ENCODE peak calls at places on chromosomes 13 and 19, in five cellular contexts. One of them, this sample, is unnamed.

GRCh38 chr13:100491164-100491847 is 97.3 kb downstream of the GGACT start:
- DNase-seq in activated B cell treated with CpG ODN at 0.5 μM for 24 hours: no peak
- DNase-seq in progenitor cell of endocrine pancreas: no peak
- DNase-seq in CD8-positive, alpha-beta T cell: no peak
- DNase-seq in left ventricle myocardium inferior: peak; percentile 45
- DNase-seq in this sample: no peak

GRCh38 chr13:106599875-106600797 is 32.2 kb upstream of the ARGLU1 start:
- DNase-seq in activated B cell treated with CpG ODN at 0.5 μM for 24 hours: no peak
- DNase-seq in progenitor cell of endocrine pancreas: no peak
- DNase-seq in CD8-positive, alpha-beta T cell: no peak
- DNase-seq in left ventricle myocardium inferior: no peak
- DNase-seq in this sample: no peak

GRCh38 chr13:83325454-83325853 is 556.8 kb downstream of the SLITRK1 start:
- DNase-seq in activated B cell treated with CpG ODN at 0.5 μM for 24 hours: no peak
- DNase-seq in progenitor cell of endocrine pancreas: no peak
- DNase-seq in CD8-positive, alpha-beta T cell: no peak
- DNase-seq in left ventricle myocardium inferior: no peak
- DNase-seq in this sample: no peak

GRCh38 chr19:31892060-31892459 is 453.4 kb upstream of the ZNF507 start:
- DNase-seq in activated B cell treated with CpG ODN at 0.5 μM for 24 hours: no peak
- DNase-seq in progenitor cell of endocrine pancreas: no peak
- DNase-seq in CD8-positive, alpha-beta T cell: no peak
- DNase-seq in left ventricle myocardium inferior: no peak
- DNase-seq in this sample: no peak

GRCh38 chr19:54114340-54114826 is 1.1 kb downstream of the TFPT start:
- DNase-seq in activated B cell treated with CpG ODN at 0.5 μM for 24 hours: no peak
- DNase-seq in progenitor cell of endocrine pancreas: no peak
- DNase-seq in CD8-positive, alpha-beta T cell: peak; percentile 46
- DNase-seq in left ventricle myocardium inferior: no peak
- DNase-seq in this sample: no peak

GRCh38 chr19:16585808-16586476 is 13.7 kb upstream of the SLC35E1 start:
- DNase-seq in activated B cell treated with CpG ODN at 0.5 μM for 24 hours: peak; percentile 78
- DNase-seq in progenitor cell of endocrine pancreas: no peak
- DNase-seq in CD8-positive, alpha-beta T cell: no peak
- DNase-seq in left ventricle myocardium inferior: no peak
- DNase-seq in this sample: no peak

GRCh38 chr19:19418548-19419260 is 13.2 kb downstream of the GATAD2A start:
- DNase-seq in activated B cell treated with CpG ODN at 0.5 μM for 24 hours: no peak
- DNase-seq in progenitor cell of endocrine pancreas: no peak
- DNase-seq in CD8-positive, alpha-beta T cell: no peak
- DNase-seq in left ventricle myocardium inferior: no peak
- DNase-seq in this sample: no peak

GRCh38 chr19:2589441-2589840 is 113.1 kb downstream of the GNG7 start:
- DNase-seq in activated B cell treated with CpG ODN at 0.5 μM for 24 hours: no peak
- DNase-seq in progenitor cell of endocrine pancreas: no peak
- DNase-seq in CD8-positive, alpha-beta T cell: no peak
- DNase-seq in left ventricle myocardium inferior: no peak
- DNase-seq in this sample: no peak

GRCh38 chr13:44305845-44306244 is 67.8 kb upstream of the SERP2 start:
- DNase-seq in activated B cell treated with CpG ODN at 0.5 μM for 24 hours: no peak
- DNase-seq in progenitor cell of endocrine pancreas: no peak
- DNase-seq in CD8-positive, alpha-beta T cell: no peak
- DNase-seq in left ventricle myocardium inferior: no peak
- DNase-seq in this sample: no peak

GRCh38 chr13:69331245-69331644 is 776.4 kb upstream of the ATXN8OS start:
- DNase-seq in activated B cell treated with CpG ODN at 0.5 μM for 24 hours: no peak
- DNase-seq in progenitor cell of endocrine pancreas: no peak
- DNase-seq in CD8-positive, alpha-beta T cell: no peak
- DNase-seq in left ventricle myocardium inferior: no peak
- DNase-seq in this sample: no peak

GRCh38 chr13:109787135-109787954 is 962 bp upstream of the IRS2 start:
- DNase-seq in activated B cell treated with CpG ODN at 0.5 μM for 24 hours: peak; percentile 31
- DNase-seq in progenitor cell of endocrine pancreas: peak; percentile 42
- DNase-seq in CD8-positive, alpha-beta T cell: peak; percentile 35
- DNase-seq in left ventricle myocardium inferior: peak; percentile 40
- DNase-seq in this sample: no peak

GRCh38 chr19:8307400-8307964 is 676 bp downstream of the CD320 start:
- DNase-seq in activated B cell treated with CpG ODN at 0.5 μM for 24 hours: no peak
- DNase-seq in progenitor cell of endocrine pancreas: peak; percentile 9
- DNase-seq in CD8-positive, alpha-beta T cell: no peak
- DNase-seq in left ventricle myocardium inferior: no peak
- DNase-seq in this sample: peak; percentile 75

GRCh38 chr19:9040131-9040530 is 29.9 kb upstream of the MUC16 start:
- DNase-seq in activated B cell treated with CpG ODN at 0.5 μM for 24 hours: no peak
- DNase-seq in progenitor cell of endocrine pancreas: no peak
- DNase-seq in CD8-positive, alpha-beta T cell: no peak
- DNase-seq in left ventricle myocardium inferior: no peak
- DNase-seq in this sample: no peak

GRCh38 chr19:16111909-16112752 is 442 bp downstream of the RAB8A start:
- DNase-seq in activated B cell treated with CpG ODN at 0.5 μM for 24 hours: no peak
- DNase-seq in progenitor cell of endocrine pancreas: no peak
- DNase-seq in CD8-positive, alpha-beta T cell: no peak
- DNase-seq in left ventricle myocardium inferior: no peak
- DNase-seq in this sample: no peak

GRCh38 chr19:40344422-40344821 is 3.8 kb downstream of the C19orf47 start:
- DNase-seq in activated B cell treated with CpG ODN at 0.5 μM for 24 hours: no peak
- DNase-seq in progenitor cell of endocrine pancreas: no peak
- DNase-seq in CD8-positive, alpha-beta T cell: no peak
- DNase-seq in left ventricle myocardium inferior: no peak
- DNase-seq in this sample: no peak

GRCh38 chr13:83450586-83450985 is 431.7 kb downstream of the SLITRK1 start:
- DNase-seq in activated B cell treated with CpG ODN at 0.5 μM for 24 hours: no peak
- DNase-seq in progenitor cell of endocrine pancreas: no peak
- DNase-seq in CD8-positive, alpha-beta T cell: no peak
- DNase-seq in left ventricle myocardium inferior: no peak
- DNase-seq in this sample: no peak

GRCh38 chr13:44819245-44819644 is 170.0 kb downstream of the NUFIP1 start:
- DNase-seq in activated B cell treated with CpG ODN at 0.5 μM for 24 hours: no peak
- DNase-seq in progenitor cell of endocrine pancreas: no peak
- DNase-seq in CD8-positive, alpha-beta T cell: no peak
- DNase-seq in left ventricle myocardium inferior: no peak
- DNase-seq in this sample: no peak

GRCh38 chr19:8209965-8210659 is 942 bp downstream of the CERS4 start:
- DNase-seq in activated B cell treated with CpG ODN at 0.5 μM for 24 hours: no peak
- DNase-seq in progenitor cell of endocrine pancreas: no peak
- DNase-seq in CD8-positive, alpha-beta T cell: no peak
- DNase-seq in left ventricle myocardium inferior: no peak
- DNase-seq in this sample: no peak

GRCh38 chr13:43089912-43090498 is 66.6 kb downstream of the DNAJC15 start:
- DNase-seq in activated B cell treated with CpG ODN at 0.5 μM for 24 hours: no peak
- DNase-seq in progenitor cell of endocrine pancreas: no peak
- DNase-seq in CD8-positive, alpha-beta T cell: no peak
- DNase-seq in left ventricle myocardium inferior: no peak
- DNase-seq in this sample: no peak

GRCh38 chr19:6273701-6274601 is 5.8 kb downstream of the MLLT1 start:
- DNase-seq in activated B cell treated with CpG ODN at 0.5 μM for 24 hours: no peak
- DNase-seq in progenitor cell of endocrine pancreas: no peak
- DNase-seq in CD8-positive, alpha-beta T cell: no peak
- DNase-seq in left ventricle myocardium inferior: peak; percentile 84
- DNase-seq in this sample: no peak

GRCh38 chr19:13022859-13023636 is 27.8 kb downstream of the NFIX start:
- DNase-seq in activated B cell treated with CpG ODN at 0.5 μM for 24 hours: no peak
- DNase-seq in progenitor cell of endocrine pancreas: no peak
- DNase-seq in CD8-positive, alpha-beta T cell: no peak
- DNase-seq in left ventricle myocardium inferior: peak; percentile 87
- DNase-seq in this sample: no peak
- TF ChIP-seq CTCF in activated B cell treated with CpG ODN at 0.5 μM for 24 hours: no peak
- TF ChIP-seq CTCF in progenitor cell of endocrine pancreas: no peak
- TF ChIP-seq CTCF in CD8-positive, alpha-beta T cell: no peak
- TF ChIP-seq CTCF in left ventricle myocardium inferior: no peak
- TF ChIP-seq CTCF in this sample: no peak

GRCh38 chr19:55366790-55367189 is 3.5 kb downstream of the IL11 start:
- DNase-seq in activated B cell treated with CpG ODN at 0.5 μM for 24 hours: no peak
- DNase-seq in progenitor cell of endocrine pancreas: no peak
- DNase-seq in CD8-positive, alpha-beta T cell: no peak
- DNase-seq in left ventricle myocardium inferior: no peak
- DNase-seq in this sample: no peak

GRCh38 chr19:55365922-55366321 is 2.9 kb upstream of the GARIN5B start:
- DNase-seq in activated B cell treated with CpG ODN at 0.5 μM for 24 hours: no peak
- DNase-seq in progenitor cell of endocrine pancreas: no peak
- DNase-seq in CD8-positive, alpha-beta T cell: no peak
- DNase-seq in left ventricle myocardium inferior: no peak
- DNase-seq in this sample: no peak

GRCh38 chr19:55368106-55368505 is 2.2 kb downstream of the IL11 start:
- DNase-seq in activated B cell treated with CpG ODN at 0.5 μM for 24 hours: no peak
- DNase-seq in progenitor cell of endocrine pancreas: no peak
- DNase-seq in CD8-positive, alpha-beta T cell: no peak
- DNase-seq in left ventricle myocardium inferior: no peak
- DNase-seq in this sample: no peak

GRCh38 chr19:55362990-55363716 is at the start of gene GARIN5B:
- DNase-seq in activated B cell treated with CpG ODN at 0.5 μM for 24 hours: no peak
- DNase-seq in progenitor cell of endocrine pancreas: no peak
- DNase-seq in CD8-positive, alpha-beta T cell: no peak
- DNase-seq in left ventricle myocardium inferior: no peak
- DNase-seq in this sample: no peak

GRCh38 chr19:55365245-55365644 is 2.2 kb upstream of the GARIN5B start:
- DNase-seq in activated B cell treated with CpG ODN at 0.5 μM for 24 hours: no peak
- DNase-seq in progenitor cell of endocrine pancreas: no peak
- DNase-seq in CD8-positive, alpha-beta T cell: no peak
- DNase-seq in left ventricle myocardium inferior: no peak
- DNase-seq in this sample: no peak
- TF ChIP-seq CTCF in activated B cell treated with CpG ODN at 0.5 μM for 24 hours: no peak
- TF ChIP-seq CTCF in progenitor cell of endocrine pancreas: no peak
- TF ChIP-seq CTCF in CD8-positive, alpha-beta T cell: no peak
- TF ChIP-seq CTCF in left ventricle myocardium inferior: no peak
- TF ChIP-seq CTCF in this sample: no peak

GRCh38 chr19:547836-548720 is 4.2 kb downstream of the GZMM start:
- DNase-seq in activated B cell treated with CpG ODN at 0.5 μM for 24 hours: no peak
- DNase-seq in progenitor cell of endocrine pancreas: no peak
- DNase-seq in CD8-positive, alpha-beta T cell: no peak
- DNase-seq in left ventricle myocardium inferior: no peak
- DNase-seq in this sample: no peak
- TF ChIP-seq CTCF in activated B cell treated with CpG ODN at 0.5 μM for 24 hours: no peak
- TF ChIP-seq CTCF in progenitor cell of endocrine pancreas: no peak
- TF ChIP-seq CTCF in CD8-positive, alpha-beta T cell: no peak
- TF ChIP-seq CTCF in left ventricle myocardium inferior: no peak
- TF ChIP-seq CTCF in this sample: no peak

GRCh38 chr19:44553478-44554171 is 24.1 kb upstream of the CEACAM20 start:
- DNase-seq in activated B cell treated with CpG ODN at 0.5 μM for 24 hours: no peak
- DNase-seq in progenitor cell of endocrine pancreas: no peak
- DNase-seq in CD8-positive, alpha-beta T cell: no peak
- DNase-seq in left ventricle myocardium inferior: no peak
- DNase-seq in this sample: peak; percentile 34
- TF ChIP-seq CTCF in activated B cell treated with CpG ODN at 0.5 μM for 24 hours: no peak
- TF ChIP-seq CTCF in progenitor cell of endocrine pancreas: no peak
- TF ChIP-seq CTCF in CD8-positive, alpha-beta T cell: no peak
- TF ChIP-seq CTCF in left ventricle myocardium inferior: no peak
- TF ChIP-seq CTCF in this sample: no peak

DNA sequence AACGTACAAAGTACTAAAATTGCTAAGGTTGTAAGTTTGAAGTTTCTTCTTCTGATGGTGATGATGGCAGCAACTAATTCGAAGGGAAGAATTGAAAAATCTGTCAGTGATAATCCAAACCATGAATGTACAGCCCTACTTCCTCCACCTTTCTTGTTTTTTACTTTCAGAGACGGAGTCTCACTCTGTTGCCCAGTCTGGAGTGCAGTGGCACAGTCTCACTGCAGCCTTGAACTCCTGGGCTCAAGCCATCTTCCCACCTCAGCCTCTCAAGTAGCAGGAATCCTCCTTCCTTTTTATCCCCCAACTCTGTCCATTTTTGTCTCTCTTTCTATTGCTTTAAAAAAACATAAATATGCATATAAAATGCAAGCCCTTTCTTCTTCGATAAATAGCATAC is 112.3 kb upstream of the SOX21 start:
- DNase-seq in activated B cell treated with CpG ODN at 0.5 μM for 24 hours: no peak
- DNase-seq in progenitor cell of endocrine pancreas: no peak
- DNase-seq in CD8-positive, alpha-beta T cell: no peak
- DNase-seq in left ventricle myocardium inferior: no peak
- DNase-seq in this sample: no peak
- TF ChIP-seq CTCF in activated B cell treated with CpG ODN at 0.5 μM for 24 hours: no peak
- TF ChIP-seq CTCF in progenitor cell of endocrine pancreas: no peak
- TF ChIP-seq CTCF in CD8-positive, alpha-beta T cell: no peak
- TF ChIP-seq CTCF in left ventricle myocardium inferior: no peak
- TF ChIP-seq CTCF in this sample: no peak

DNA sequence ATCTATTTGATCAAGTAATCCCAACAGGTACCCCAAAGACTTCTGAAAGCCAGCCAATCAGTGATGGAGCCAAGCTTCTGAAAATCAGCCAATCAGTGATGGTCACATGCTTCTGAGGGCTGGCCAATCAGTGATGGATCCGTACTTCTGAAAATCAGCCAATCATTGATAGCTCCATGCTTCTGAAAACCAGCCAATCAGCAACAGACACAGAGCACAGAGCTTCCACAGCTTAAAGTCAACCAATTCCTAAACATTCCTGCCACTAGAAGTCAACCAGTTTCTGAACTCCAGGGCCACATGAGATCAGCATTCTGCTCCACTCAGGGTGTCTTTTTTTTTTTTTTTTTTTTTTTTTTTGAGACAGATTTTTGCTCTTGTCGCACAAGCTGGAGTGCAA is 8.2 kb upstream of the HSD17B14 start:
- DNase-seq in activated B cell treated with CpG ODN at 0.5 μM for 24 hours: no peak
- DNase-seq in progenitor cell of endocrine pancreas: no peak
- DNase-seq in CD8-positive, alpha-beta T cell: no peak
- DNase-seq in left ventricle myocardium inferior: no peak
- DNase-seq in this sample: no peak
- TF ChIP-seq CTCF in activated B cell treated with CpG ODN at 0.5 μM for 24 hours: no peak
- TF ChIP-seq CTCF in progenitor cell of endocrine pancreas: no peak
- TF ChIP-seq CTCF in CD8-positive, alpha-beta T cell: no peak
- TF ChIP-seq CTCF in left ventricle myocardium inferior: no peak
- TF ChIP-seq CTCF in this sample: no peak

GRCh38 chr19:42662714-42663113 is 68.0 kb upstream of the CEACAM8 start:
- DNase-seq in activated B cell treated with CpG ODN at 0.5 μM for 24 hours: no peak
- DNase-seq in progenitor cell of endocrine pancreas: no peak
- DNase-seq in CD8-positive, alpha-beta T cell: no peak
- DNase-seq in left ventricle myocardium inferior: no peak
- DNase-seq in this sample: no peak
- TF ChIP-seq CTCF in activated B cell treated with CpG ODN at 0.5 μM for 24 hours: no peak
- TF ChIP-seq CTCF in progenitor cell of endocrine pancreas: no peak
- TF ChIP-seq CTCF in CD8-positive, alpha-beta T cell: no peak
- TF ChIP-seq CTCF in left ventricle myocardium inferior: no peak
- TF ChIP-seq CTCF in this sample: no peak

This sample was measured in osteocyte.